ENCODE peak calls at places on chromosomes 3 and 15, in nine cellular contexts. One of them, this sample, is unnamed.

GRCh38 chr3:38168988-38169363 is 3.6 kb downstream of the OXSR1 start:
- DNase-seq in ovary: no peak
- DNase-seq in renal cortical epithelial cell: peak
- DNase-seq in activated naive CD8-positive, alpha-beta T cell treated with anti-CD3 and anti-CD28 coated beads, Interleukin-2, amount 10 ng/mL, durations not matched to agents 7 days and 5 days: no peak
- DNase-seq in pancreas: no peak
- DNase-seq in foreskin fibroblast: peak
- DNase-seq in frontal cortex: no peak
- DNase-seq in Caki2: no peak
- DNase-seq in NT2/D1: no peak
- DNase-seq in this sample: no peak

GRCh38 chr15:42772126-42772525 is 35.2 kb upstream of the CDAN1 start:
- DNase-seq in ovary: no peak
- DNase-seq in renal cortical epithelial cell: no peak
- DNase-seq in activated naive CD8-positive, alpha-beta T cell treated with anti-CD3 and anti-CD28 coated beads, Interleukin-2, amount 10 ng/mL, durations not matched to agents 7 days and 5 days: no peak
- DNase-seq in pancreas: no peak
- DNase-seq in foreskin fibroblast: no peak
- DNase-seq in frontal cortex: no peak
- DNase-seq in Caki2: no peak
- DNase-seq in NT2/D1: no peak
- DNase-seq in this sample: no peak

GRCh38 chr3:194304186-194304917 is 46.8 kb downstream of the CPN2 start:
- DNase-seq in ovary: no peak
- DNase-seq in renal cortical epithelial cell: no peak
- DNase-seq in activated naive CD8-positive, alpha-beta T cell treated with anti-CD3 and anti-CD28 coated beads, Interleukin-2, amount 10 ng/mL, durations not matched to agents 7 days and 5 days: no peak
- DNase-seq in pancreas: no peak
- DNase-seq in foreskin fibroblast: no peak
- DNase-seq in frontal cortex: no peak
- DNase-seq in Caki2: no peak
- DNase-seq in NT2/D1: no peak
- DNase-seq in this sample: no peak

GRCh38 chr15:65374831-65375401 is 2.9 kb downstream of the IGDCC3 start:
- DNase-seq in ovary: no peak
- DNase-seq in renal cortical epithelial cell: peak
- DNase-seq in activated naive CD8-positive, alpha-beta T cell treated with anti-CD3 and anti-CD28 coated beads, Interleukin-2, amount 10 ng/mL, durations not matched to agents 7 days and 5 days: no peak
- DNase-seq in pancreas: no peak
- DNase-seq in foreskin fibroblast: no peak
- DNase-seq in frontal cortex: no peak
- DNase-seq in Caki2: no peak
- DNase-seq in NT2/D1: no peak
- DNase-seq in this sample: no peak

GRCh38 chr3:16739416-16740091 is 134.3 kb upstream of the DAZL start:
- DNase-seq in ovary: no peak
- DNase-seq in renal cortical epithelial cell: no peak
- DNase-seq in activated naive CD8-positive, alpha-beta T cell treated with anti-CD3 and anti-CD28 coated beads, Interleukin-2, amount 10 ng/mL, durations not matched to agents 7 days and 5 days: no peak
- DNase-seq in pancreas: no peak
- DNase-seq in foreskin fibroblast: no peak
- DNase-seq in frontal cortex: no peak
- DNase-seq in Caki2: no peak
- DNase-seq in NT2/D1: no peak
- DNase-seq in this sample: no peak

GRCh38 chr15:37100109-37100873 is at the start of gene MEIS2:
- DNase-seq in ovary: peak
- DNase-seq in renal cortical epithelial cell: peak
- DNase-seq in activated naive CD8-positive, alpha-beta T cell treated with anti-CD3 and anti-CD28 coated beads, Interleukin-2, amount 10 ng/mL, durations not matched to agents 7 days and 5 days: peak
- DNase-seq in pancreas: peak
- DNase-seq in foreskin fibroblast: peak
- DNase-seq in frontal cortex: peak
- DNase-seq in Caki2: peak
- DNase-seq in NT2/D1: no peak
- DNase-seq in this sample: peak

GRCh38 chr3:107143206-107143605 is 234.0 kb upstream of the CCDC54 start:
- DNase-seq in ovary: no peak
- DNase-seq in renal cortical epithelial cell: no peak
- DNase-seq in activated naive CD8-positive, alpha-beta T cell treated with anti-CD3 and anti-CD28 coated beads, Interleukin-2, amount 10 ng/mL, durations not matched to agents 7 days and 5 days: no peak
- DNase-seq in pancreas: no peak
- DNase-seq in foreskin fibroblast: no peak
- DNase-seq in frontal cortex: no peak
- DNase-seq in Caki2: no peak
- DNase-seq in NT2/D1: no peak
- DNase-seq in this sample: no peak

GRCh38 chr3:108090066-108090700 is 648 bp downstream of the CD47 start:
- DNase-seq in ovary: no peak
- DNase-seq in renal cortical epithelial cell: peak
- DNase-seq in activated naive CD8-positive, alpha-beta T cell treated with anti-CD3 and anti-CD28 coated beads, Interleukin-2, amount 10 ng/mL, durations not matched to agents 7 days and 5 days: no peak
- DNase-seq in pancreas: peak
- DNase-seq in foreskin fibroblast: peak
- DNase-seq in frontal cortex: no peak
- DNase-seq in Caki2: peak
- DNase-seq in NT2/D1: no peak
- DNase-seq in this sample: no peak

GRCh38 chr3:193879099-193879863 is 256.7 kb upstream of the HES1 start:
- DNase-seq in ovary: no peak
- DNase-seq in renal cortical epithelial cell: no peak
- DNase-seq in activated naive CD8-positive, alpha-beta T cell treated with anti-CD3 and anti-CD28 coated beads, Interleukin-2, amount 10 ng/mL, durations not matched to agents 7 days and 5 days: no peak
- DNase-seq in pancreas: no peak
- DNase-seq in foreskin fibroblast: no peak
- DNase-seq in frontal cortex: no peak
- DNase-seq in Caki2: no peak
- DNase-seq in NT2/D1: no peak
- DNase-seq in this sample: no peak

GRCh38 chr15:75036269-75036668 is 12.9 kb downstream of the PPCDC start:
- DNase-seq in ovary: no peak
- DNase-seq in renal cortical epithelial cell: peak
- DNase-seq in activated naive CD8-positive, alpha-beta T cell treated with anti-CD3 and anti-CD28 coated beads, Interleukin-2, amount 10 ng/mL, durations not matched to agents 7 days and 5 days: no peak
- DNase-seq in pancreas: no peak
- DNase-seq in foreskin fibroblast: peak
- DNase-seq in frontal cortex: no peak
- DNase-seq in Caki2: peak
- DNase-seq in NT2/D1: peak
- DNase-seq in this sample: peak

GRCh38 chr3:46675843-46676567 is 17.5 kb downstream of the ALS2CL start:
- DNase-seq in ovary: no peak
- DNase-seq in renal cortical epithelial cell: no peak
- DNase-seq in activated naive CD8-positive, alpha-beta T cell treated with anti-CD3 and anti-CD28 coated beads, Interleukin-2, amount 10 ng/mL, durations not matched to agents 7 days and 5 days: no peak
- DNase-seq in pancreas: no peak
- DNase-seq in foreskin fibroblast: no peak
- DNase-seq in frontal cortex: no peak
- DNase-seq in Caki2: no peak
- DNase-seq in NT2/D1: no peak
- DNase-seq in this sample: no peak

GRCh38 chr3:116423945-116424344 is 21.3 kb downstream of the LSAMP start:
- DNase-seq in ovary: no peak
- DNase-seq in renal cortical epithelial cell: no peak
- DNase-seq in activated naive CD8-positive, alpha-beta T cell treated with anti-CD3 and anti-CD28 coated beads, Interleukin-2, amount 10 ng/mL, durations not matched to agents 7 days and 5 days: no peak
- DNase-seq in pancreas: no peak
- DNase-seq in foreskin fibroblast: no peak
- DNase-seq in frontal cortex: no peak
- DNase-seq in Caki2: no peak
- DNase-seq in NT2/D1: no peak
- DNase-seq in this sample: no peak

GRCh38 chr3:128726691-128727031 is 678 bp downstream of the RAB7A start:
- DNase-seq in ovary: peak
- DNase-seq in renal cortical epithelial cell: peak
- DNase-seq in activated naive CD8-positive, alpha-beta T cell treated with anti-CD3 and anti-CD28 coated beads, Interleukin-2, amount 10 ng/mL, durations not matched to agents 7 days and 5 days: peak
- DNase-seq in pancreas: peak
- DNase-seq in foreskin fibroblast: peak
- DNase-seq in frontal cortex: peak
- DNase-seq in Caki2: peak
- DNase-seq in NT2/D1: no peak
- DNase-seq in this sample: peak

GRCh38 chr3:130341882-130342281 is 3.6 kb upstream of the COL6A5 start:
- DNase-seq in ovary: no peak
- DNase-seq in renal cortical epithelial cell: no peak
- DNase-seq in activated naive CD8-positive, alpha-beta T cell treated with anti-CD3 and anti-CD28 coated beads, Interleukin-2, amount 10 ng/mL, durations not matched to agents 7 days and 5 days: no peak
- DNase-seq in pancreas: no peak
- DNase-seq in foreskin fibroblast: no peak
- DNase-seq in frontal cortex: no peak
- DNase-seq in Caki2: no peak
- DNase-seq in NT2/D1: no peak
- DNase-seq in this sample: no peak

GRCh38 chr3:42256135-42256819 is 9.7 kb downstream of the CCK start:
- DNase-seq in ovary: no peak
- DNase-seq in renal cortical epithelial cell: peak
- DNase-seq in activated naive CD8-positive, alpha-beta T cell treated with anti-CD3 and anti-CD28 coated beads, Interleukin-2, amount 10 ng/mL, durations not matched to agents 7 days and 5 days: no peak
- DNase-seq in pancreas: no peak
- DNase-seq in foreskin fibroblast: peak
- DNase-seq in frontal cortex: no peak
- DNase-seq in Caki2: peak
- DNase-seq in NT2/D1: no peak
- DNase-seq in this sample: no peak

GRCh38 chr3:123658118-123658859 is 73.4 kb upstream of the HACD2 start:
- DNase-seq in ovary: peak
- DNase-seq in renal cortical epithelial cell: no peak
- DNase-seq in activated naive CD8-positive, alpha-beta T cell treated with anti-CD3 and anti-CD28 coated beads, Interleukin-2, amount 10 ng/mL, durations not matched to agents 7 days and 5 days: no peak
- DNase-seq in pancreas: no peak
- DNase-seq in foreskin fibroblast: peak
- DNase-seq in frontal cortex: no peak
- DNase-seq in Caki2: no peak
- DNase-seq in NT2/D1: no peak
- DNase-seq in this sample: peak

GRCh38 chr3:12877040-12877439 is 35.7 kb upstream of the RPL32 start:
- DNase-seq in ovary: no peak
- DNase-seq in renal cortical epithelial cell: no peak
- DNase-seq in activated naive CD8-positive, alpha-beta T cell treated with anti-CD3 and anti-CD28 coated beads, Interleukin-2, amount 10 ng/mL, durations not matched to agents 7 days and 5 days: no peak
- DNase-seq in pancreas: no peak
- DNase-seq in foreskin fibroblast: no peak
- DNase-seq in frontal cortex: no peak
- DNase-seq in Caki2: no peak
- DNase-seq in NT2/D1: no peak
- DNase-seq in this sample: no peak

GRCh38 chr3:138624518-138624917 is 15.9 kb downstream of the FAIM start:
- DNase-seq in ovary: no peak
- DNase-seq in renal cortical epithelial cell: no peak
- DNase-seq in activated naive CD8-positive, alpha-beta T cell treated with anti-CD3 and anti-CD28 coated beads, Interleukin-2, amount 10 ng/mL, durations not matched to agents 7 days and 5 days: no peak
- DNase-seq in pancreas: no peak
- DNase-seq in foreskin fibroblast: no peak
- DNase-seq in frontal cortex: no peak
- DNase-seq in Caki2: no peak
- DNase-seq in NT2/D1: no peak
- DNase-seq in this sample: no peak

GRCh38 chr3:125141596-125142417 is 70.7 kb downstream of the SLC12A8 start:
- DNase-seq in ovary: peak
- DNase-seq in renal cortical epithelial cell: no peak
- DNase-seq in activated naive CD8-positive, alpha-beta T cell treated with anti-CD3 and anti-CD28 coated beads, Interleukin-2, amount 10 ng/mL, durations not matched to agents 7 days and 5 days: peak
- DNase-seq in pancreas: no peak
- DNase-seq in foreskin fibroblast: no peak
- DNase-seq in frontal cortex: peak
- DNase-seq in Caki2: no peak
- DNase-seq in NT2/D1: no peak
- DNase-seq in this sample: peak

GRCh38 chr3:67405193-67405592 is 249.2 kb downstream of the SUCLG2 start:
- DNase-seq in ovary: no peak
- DNase-seq in renal cortical epithelial cell: no peak
- DNase-seq in activated naive CD8-positive, alpha-beta T cell treated with anti-CD3 and anti-CD28 coated beads, Interleukin-2, amount 10 ng/mL, durations not matched to agents 7 days and 5 days: no peak
- DNase-seq in pancreas: no peak
- DNase-seq in foreskin fibroblast: no peak
- DNase-seq in frontal cortex: no peak
- DNase-seq in Caki2: no peak
- DNase-seq in NT2/D1: no peak
- DNase-seq in this sample: no peak

GRCh38 chr3:9226326-9226725 is 23.1 kb downstream of the SRGAP3 start:
- DNase-seq in ovary: peak
- DNase-seq in renal cortical epithelial cell: no peak
- DNase-seq in activated naive CD8-positive, alpha-beta T cell treated with anti-CD3 and anti-CD28 coated beads, Interleukin-2, amount 10 ng/mL, durations not matched to agents 7 days and 5 days: no peak
- DNase-seq in pancreas: no peak
- DNase-seq in foreskin fibroblast: peak
- DNase-seq in frontal cortex: no peak
- DNase-seq in Caki2: no peak
- DNase-seq in NT2/D1: no peak
- DNase-seq in this sample: no peak

GRCh38 chr3:134312072-134312872 is 61.6 kb upstream of the RYK start:
- DNase-seq in ovary: no peak
- DNase-seq in renal cortical epithelial cell: peak
- DNase-seq in activated naive CD8-positive, alpha-beta T cell treated with anti-CD3 and anti-CD28 coated beads, Interleukin-2, amount 10 ng/mL, durations not matched to agents 7 days and 5 days: no peak
- DNase-seq in pancreas: peak
- DNase-seq in foreskin fibroblast: no peak
- DNase-seq in frontal cortex: no peak
- DNase-seq in Caki2: peak
- DNase-seq in NT2/D1: no peak
- DNase-seq in this sample: no peak

GRCh38 chr15:45795487-45796069 is 160.7 kb downstream of the SQOR start:
- DNase-seq in ovary: no peak
- DNase-seq in renal cortical epithelial cell: peak
- DNase-seq in activated naive CD8-positive, alpha-beta T cell treated with anti-CD3 and anti-CD28 coated beads, Interleukin-2, amount 10 ng/mL, durations not matched to agents 7 days and 5 days: no peak
- DNase-seq in pancreas: peak
- DNase-seq in foreskin fibroblast: peak
- DNase-seq in frontal cortex: no peak
- DNase-seq in Caki2: peak
- DNase-seq in NT2/D1: peak
- DNase-seq in this sample: no peak

GRCh38 chr3:127690823-127691452 is 18.2 kb downstream of the ABTB1 start:
- DNase-seq in ovary: no peak
- DNase-seq in renal cortical epithelial cell: no peak
- DNase-seq in activated naive CD8-positive, alpha-beta T cell treated with anti-CD3 and anti-CD28 coated beads, Interleukin-2, amount 10 ng/mL, durations not matched to agents 7 days and 5 days: no peak
- DNase-seq in pancreas: no peak
- DNase-seq in foreskin fibroblast: peak
- DNase-seq in frontal cortex: no peak
- DNase-seq in Caki2: peak
- DNase-seq in NT2/D1: peak
- DNase-seq in this sample: no peak

GRCh38 chr3:33577173-33577572 is 137.0 kb upstream of the UBP1 start:
- DNase-seq in ovary: no peak
- DNase-seq in renal cortical epithelial cell: peak
- DNase-seq in activated naive CD8-positive, alpha-beta T cell treated with anti-CD3 and anti-CD28 coated beads, Interleukin-2, amount 10 ng/mL, durations not matched to agents 7 days and 5 days: no peak
- DNase-seq in pancreas: no peak
- DNase-seq in foreskin fibroblast: no peak
- DNase-seq in frontal cortex: no peak
- DNase-seq in Caki2: no peak
- DNase-seq in NT2/D1: no peak
- DNase-seq in this sample: no peak

GRCh38 chr3:15280853-15281532 is 51.4 kb downstream of the SH3BP5 start:
- DNase-seq in ovary: no peak
- DNase-seq in renal cortical epithelial cell: peak
- DNase-seq in activated naive CD8-positive, alpha-beta T cell treated with anti-CD3 and anti-CD28 coated beads, Interleukin-2, amount 10 ng/mL, durations not matched to agents 7 days and 5 days: no peak
- DNase-seq in pancreas: no peak
- DNase-seq in foreskin fibroblast: no peak
- DNase-seq in frontal cortex: no peak
- DNase-seq in Caki2: peak
- DNase-seq in NT2/D1: no peak
- DNase-seq in this sample: no peak

GRCh38 chr15:78177447-78177873 is 28.3 kb downstream of the IDH3A start:
- DNase-seq in ovary: no peak
- DNase-seq in renal cortical epithelial cell: peak
- DNase-seq in activated naive CD8-positive, alpha-beta T cell treated with anti-CD3 and anti-CD28 coated beads, Interleukin-2, amount 10 ng/mL, durations not matched to agents 7 days and 5 days: peak
- DNase-seq in pancreas: no peak
- DNase-seq in foreskin fibroblast: peak
- DNase-seq in frontal cortex: no peak
- DNase-seq in Caki2: peak
- DNase-seq in NT2/D1: peak
- DNase-seq in this sample: peak

GRCh38 chr3:39140341-39140971 is 12.9 kb downstream of the CSRNP1 start:
- DNase-seq in ovary: no peak
- DNase-seq in renal cortical epithelial cell: no peak
- DNase-seq in activated naive CD8-positive, alpha-beta T cell treated with anti-CD3 and anti-CD28 coated beads, Interleukin-2, amount 10 ng/mL, durations not matched to agents 7 days and 5 days: no peak
- DNase-seq in pancreas: no peak
- DNase-seq in foreskin fibroblast: no peak
- DNase-seq in frontal cortex: no peak
- DNase-seq in Caki2: no peak
- DNase-seq in NT2/D1: no peak
- DNase-seq in this sample: no peak

This sample was measured in ureter.